ENCODE peak calls at places on chromosomes 12 and 14, in nine cellular contexts. O is PC-3, T is endodermal cell, G is cardiac fibroblast, N is fibroblast of lung, V is uterus, H is cardiac muscle cell, L is AG04450, B is IMR-90. D is an unnamed sample.

GRCh38 chr12:131636266-131636665 is 74.6 kb upstream of the SFSWAP start:
- DNase-seq in B (no peak), L (no peak), O (no peak), G (no peak), T (peak; percentile 38), V (no peak), N (no peak), H (no peak), D (no peak)

GRCh38 chr12:88127099-88127498 is 14.8 kb downstream of the CEP290 start:
- DNase-seq in L (no peak), H (no peak), T (no peak), G (no peak), B (no peak), V (no peak), O (no peak), N (no peak), D (no peak)

GRCh38 chr12:127485528-127485927 is 781.4 kb upstream of the TMEM132C start:
- DNase-seq in O (peak; percentile 98), L (peak; percentile 68), B (peak; percentile 86), V (no peak), N (peak; percentile 69), T (peak; percentile 63), G (no peak), H (no peak), D (peak; percentile 88)

GRCh38 chr12:106030210-106031175 is 108.3 kb downstream of the NUAK1 start:
- DNase-seq in N (peak; percentile 65), T (no peak), V (peak; percentile 19), H (no peak), B (peak; percentile 96), O (peak; percentile 93), G (peak; percentile 92), L (peak; percentile 82), D (peak; percentile 92)

GRCh38 chr14:102316746-102317563 is 2.6 kb upstream of the ZNF839 start:
- DNase-seq in H (peak; percentile 90), O (peak; percentile 91), L (peak; percentile 74), G (peak; percentile 95), T (peak; percentile 98), N (peak; percentile 95), V (peak; percentile 92), B (peak; percentile 91), D (peak; percentile 92)

GRCh38 chr14:68784298-68784910 is 8.5 kb downstream of the ZFP36L1 start:
- DNase-seq in N (peak; percentile 39), O (peak; percentile 50), H (no peak), G (peak; percentile 37), B (no peak), V (peak; percentile 45), L (no peak), T (peak; percentile 41), D (peak; percentile 52)

GRCh38 chr12:87687362-87687761 is 341.8 kb downstream of the C12orf50 start:
- DNase-seq in L (peak; percentile 24), O (no peak), V (no peak), G (peak; percentile 85), B (peak; percentile 60), T (peak; percentile 69), N (peak; percentile 13), H (peak; percentile 30), D (peak; percentile 68)

GRCh38 chr14:74429991-74430390 is 4.0 kb upstream of the SYNDIG1L start:
- DNase-seq in L (no peak), O (no peak), T (peak; percentile 44), B (no peak), G (no peak), H (no peak), N (no peak), V (no peak), D (no peak)

GRCh38 chr14:74064883-74065282 is 19.4 kb downstream of the ALDH6A1 start:
- DNase-seq in B (peak; percentile 11), T (no peak), V (no peak), N (peak; percentile 37), G (no peak), H (no peak), O (peak; percentile 34), L (no peak), D (no peak)

GRCh38 chr12:5264006-5264405 is 167.9 kb upstream of the NTF3 start:
- DNase-seq in N (no peak), G (no peak), O (no peak), T (no peak), B (no peak), L (no peak), H (no peak), V (no peak), D (no peak)

DNA sequence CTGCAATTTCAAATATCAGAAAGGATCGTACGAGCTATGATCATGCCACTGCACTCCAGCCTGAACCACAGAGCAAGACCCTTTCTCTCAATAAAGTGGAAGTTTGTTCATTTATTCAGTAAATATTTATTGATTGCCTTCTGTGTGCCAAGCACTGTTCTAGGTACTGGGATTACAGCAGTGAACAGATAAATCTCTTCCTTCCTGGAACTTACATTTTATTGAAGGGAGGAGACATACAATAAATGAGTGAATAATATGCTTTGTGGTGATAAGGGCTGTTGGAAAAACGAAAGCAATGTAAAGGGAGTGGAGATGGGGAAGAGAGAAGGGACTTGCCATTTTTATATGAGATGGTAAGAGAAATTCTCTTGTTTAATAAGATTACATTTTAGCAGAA is 1.6 kb downstream of the GSKIP start:
- DNase-seq in T (no peak), N (no peak), G (no peak), B (no peak), L (no peak), H (no peak), O (no peak), V (no peak), D (no peak)
- H3K4me3 ChIP-seq in T (peak overlapping the region; percentile 97), N (peak overlapping the region; percentile 73), G (no peak overlapping the region), B (no peak overlapping the region), L (no peak overlapping the region), H (no peak overlapping the region), O (peak overlapping the region; percentile 83), V (no peak overlapping the region), D (peak overlapping the region; percentile 91)

GRCh38 chr12:30823140-30823669 is 68.5 kb upstream of the CAPRIN2 start:
- DNase-seq in G (peak; percentile 9), O (no peak), H (peak; percentile 9), L (no peak), T (peak; percentile 89), V (peak; percentile 37), B (no peak), N (no peak), D (peak; percentile 5)
- TF ChIP-seq CTCF in G (peak; percentile 34), O (no peak), H (peak; percentile 52), L (peak; percentile 18), T (peak; percentile 64), V (no peak), B (no peak), N (no peak), D (peak; percentile 12)

GRCh38 chr12:66661357-66661756 is 17.5 kb downstream of the GRIP1 start:
- DNase-seq in O (no peak), T (no peak), G (no peak), N (no peak), L (no peak), H (no peak), V (no peak), B (no peak), D (no peak)
- H3K4me3 ChIP-seq in O (no peak overlapping the region), T (no peak overlapping the region), G (no peak overlapping the region), N (no peak overlapping the region), L (no peak overlapping the region), H (no peak overlapping the region), V (no peak overlapping the region), B (no peak overlapping the region), D (no peak overlapping the region)

GRCh38 chr14:90451953-90452352 is 55.1 kb downstream of the CALM1 start:
- DNase-seq in H (no peak), G (no peak), V (no peak), T (no peak), N (no peak), B (no peak), O (no peak), L (no peak), D (no peak)
- TF ChIP-seq CTCF in H (no peak), G (no peak), V (no peak), T (no peak), N (no peak), B (no peak), O (no peak), L (no peak), D (no peak)

DNA sequence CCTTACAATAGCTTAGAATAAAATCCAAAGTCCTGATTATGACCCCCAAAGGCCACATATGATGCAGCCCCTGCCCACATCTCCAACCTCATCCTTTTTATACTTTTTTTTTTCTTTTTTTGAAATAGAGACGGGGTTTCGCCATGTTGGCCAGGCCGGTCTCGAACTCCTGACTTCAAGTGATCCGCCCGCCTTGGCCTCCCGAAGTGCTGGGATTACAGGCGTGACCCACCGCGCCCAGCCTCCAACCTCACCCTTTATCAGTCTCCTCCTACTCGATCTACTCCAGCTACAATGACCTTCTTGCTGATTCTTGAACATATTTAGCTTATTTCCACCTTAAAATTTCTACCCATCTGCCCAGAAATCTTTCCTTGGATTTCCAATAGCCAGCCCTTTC is 1.2 kb upstream of the MAPKAPK5 start:
- DNase-seq in L (no peak), T (no peak), V (no peak), H (no peak), B (no peak), G (no peak), N (no peak), O (no peak), D (peak; percentile 2)
- H3K4me3 ChIP-seq in L (peak overlapping the region; percentile 98), T (peak overlapping the region; percentile 93), V (peak overlapping the region; percentile 77), H (peak overlapping the region; percentile 84), B (peak overlapping the region; percentile 78), G (peak overlapping the region; percentile 66), N (peak overlapping the region; percentile 100), O (peak overlapping the region; percentile 74), D (peak overlapping the region; percentile 98)